ENCODE peak calls at places on chromosome 19, in eight cellular contexts. V, Y, Z, I, G, F, P and H are unnamed samples.

GRCh38 chr19:38862321-38863059 is 12.7 kb upstream of the HNRNPL start:
- DNase-seq in V (no peak), Y (no peak), Z (no peak), I (peak; percentile 87), G (no peak), F (peak; percentile 41), P (no peak), H (no peak)

GRCh38 chr19:51122112-51122981 is 2.4 kb upstream of the SIGLEC9 start:
- DNase-seq in V (no peak), Y (no peak), Z (no peak), I (no peak), G (no peak), F (peak; percentile 59), P (no peak), H (no peak)

GRCh38 chr19:1469936-1470863 is 8.8 kb downstream of the C19orf25 start:
- DNase-seq in V (peak; percentile 49), Y (peak; percentile 15), Z (no peak), I (peak; percentile 82), G (no peak), F (no peak), P (no peak), H (peak; percentile 70)

GRCh38 chr19:53865918-53866696 is 1.6 kb upstream of the MYADM start:
- DNase-seq in V (no peak), Y (peak; percentile 53), Z (no peak), I (no peak), G (peak; percentile 70), F (peak; percentile 63), P (peak; percentile 94), H (peak; percentile 87)

GRCh38 chr19:37963190-37963947 is 56.4 kb downstream of the SIPA1L3 start:
- DNase-seq in V (no peak), Y (no peak), Z (no peak), I (no peak), G (no peak), F (peak; percentile 22), P (peak; percentile 19), H (no peak)

GRCh38 chr19:43606569-43607229 is 5.2 kb upstream of the SRRM5 start:
- DNase-seq in V (no peak), Y (no peak), Z (no peak), I (peak; percentile 33), G (no peak), F (no peak), P (no peak), H (no peak)

GRCh38 chr19:8251025-8251472 is 41.9 kb downstream of the CERS4 start:
- DNase-seq in V (no peak), Y (peak; percentile 46), Z (peak; percentile 34), I (no peak), G (peak; percentile 87), F (peak; percentile 27), P (peak; percentile 81), H (peak; percentile 83)

GRCh38 chr19:6212403-6213265 is 67.1 kb downstream of the MLLT1 start:
- DNase-seq in V (no peak), Y (no peak), Z (no peak), I (no peak), G (no peak), F (no peak), P (peak; percentile 54), H (no peak)

GRCh38 chr19:40610396-40611064 is 9.4 kb downstream of the LTBP4 start:
- DNase-seq in V (no peak), Y (peak; percentile 36), Z (no peak), I (peak; percentile 33), G (no peak), F (no peak), P (peak; percentile 90), H (peak; percentile 64)

GRCh38 chr19:49272204-49272603 is 52.8 kb downstream of the SLC6A16 start:
- DNase-seq in V (no peak), Y (no peak), Z (no peak), I (no peak), G (no peak), F (peak; percentile 32), P (no peak), H (no peak)

GRCh38 chr19:16920816-16921529 is 32.2 kb downstream of the F2RL3 start:
- DNase-seq in V (no peak), Y (no peak), Z (no peak), I (no peak), G (no peak), F (peak; percentile 81), P (no peak), H (no peak)

GRCh38 chr19:46303702-46304397 is 7.0 kb downstream of the HIF3A start:
- DNase-seq in V (no peak), Y (no peak), Z (no peak), I (no peak), G (peak; percentile 93), F (peak; percentile 64), P (peak; percentile 84), H (peak; percentile 86)

GRCh38 chr19:9848060-9848459 is 12.9 kb downstream of the PIN1 start:
- DNase-seq in V (no peak), Y (no peak), Z (no peak), I (no peak), G (no peak), F (no peak), P (no peak), H (no peak)

GRCh38 chr19:42115219-42115618 is 17.0 kb downstream of the POU2F2 start:
- DNase-seq in V (no peak), Y (no peak), Z (no peak), I (no peak), G (no peak), F (peak; percentile 44), P (no peak), H (no peak)